ENCODE peak calls at places on chromosomes 3 and 15, in nine cellular contexts. T is aorta; W is fibroblast of lung; B is Karpas-422; Q is adipocyte; E is naive thymus-derived CD4-positive, alpha-beta T cell; A is WERI-Rb-1; R is cardiac fibroblast; L is transverse colon. X is an unnamed sample.

GRCh38 chr3:151067158-151067557 is 18.3 kb upstream of the MED12L start:
- DNase-seq in T (no peak), W (no peak), B (peak), Q (no peak), E (no peak), A (no peak), R (no peak), L (no peak), X (no peak)

GRCh38 chr3:7874116-7874515 is 627.5 kb upstream of the LMCD1 start:
- DNase-seq in T (no peak), W (peak), B (no peak), Q (no peak), E (no peak), A (no peak), R (peak), L (no peak), X (no peak)

GRCh38 chr15:34753236-34753894 is 1.4 kb downstream of the GJD2 start:
- DNase-seq in T (peak), W (peak), B (no peak), Q (peak), E (no peak), A (no peak), R (peak), L (no peak), X (peak)

GRCh38 chr3:48980295-48980694 is 9.7 kb upstream of the P4HTM start:
- DNase-seq in T (no peak), W (no peak), B (no peak), Q (no peak), E (no peak), A (no peak), R (no peak), L (no peak), X (no peak)

GRCh38 chr3:175608351-175608750 is 749.2 kb downstream of the NAALADL2 start:
- DNase-seq in T (no peak), W (no peak), B (no peak), Q (no peak), E (no peak), A (no peak), R (no peak), L (no peak), X (no peak)

GRCh38 chr3:142940472-142940871 is 23.0 kb downstream of the PAQR9 start:
- DNase-seq in T (no peak), W (no peak), B (no peak), Q (no peak), E (no peak), A (no peak), R (no peak), L (no peak), X (no peak)

GRCh38 chr15:32029862-32030781 is at the start of gene CHRNA7:
- DNase-seq in T (peak), W (peak), B (no peak), Q (peak), E (no peak), A (peak), R (peak), L (peak), X (no peak)

GRCh38 chr3:171028025-171028778 is 1.7 kb upstream of the SLC2A2 start:
- DNase-seq in T (peak), W (peak), B (no peak), Q (peak), E (peak), A (peak), R (peak), L (peak), X (peak)

GRCh38 chr15:80856809-80857377 is 77.7 kb downstream of the CEMIP start:
- DNase-seq in T (peak), W (peak), B (no peak), Q (no peak), E (peak), A (no peak), R (no peak), L (peak), X (no peak)

GRCh38 chr3:188164248-188164687 is 10.3 kb downstream of the LPP start:
- DNase-seq in T (no peak), W (no peak), B (peak), Q (no peak), E (no peak), A (no peak), R (no peak), L (peak), X (no peak)

GRCh38 chr15:59444082-59444835 is 6.3 kb downstream of the FAM81A start:
- DNase-seq in T (no peak), W (no peak), B (no peak), Q (no peak), E (no peak), A (no peak), R (no peak), L (no peak), X (no peak)

GRCh38 chr15:59448871-59449270 is 10.9 kb downstream of the FAM81A start:
- DNase-seq in T (no peak), W (no peak), B (no peak), Q (no peak), E (no peak), A (no peak), R (no peak), L (no peak), X (no peak)

GRCh38 chr15:59447367-59447766 is 9.4 kb downstream of the FAM81A start:
- DNase-seq in T (no peak), W (no peak), B (no peak), Q (no peak), E (no peak), A (no peak), R (no peak), L (no peak), X (no peak)

GRCh38 chr15:59443341-59444081 is 5.5 kb downstream of the FAM81A start:
- DNase-seq in T (no peak), W (no peak), B (no peak), Q (no peak), E (no peak), A (no peak), R (no peak), L (no peak), X (no peak)

DNA sequence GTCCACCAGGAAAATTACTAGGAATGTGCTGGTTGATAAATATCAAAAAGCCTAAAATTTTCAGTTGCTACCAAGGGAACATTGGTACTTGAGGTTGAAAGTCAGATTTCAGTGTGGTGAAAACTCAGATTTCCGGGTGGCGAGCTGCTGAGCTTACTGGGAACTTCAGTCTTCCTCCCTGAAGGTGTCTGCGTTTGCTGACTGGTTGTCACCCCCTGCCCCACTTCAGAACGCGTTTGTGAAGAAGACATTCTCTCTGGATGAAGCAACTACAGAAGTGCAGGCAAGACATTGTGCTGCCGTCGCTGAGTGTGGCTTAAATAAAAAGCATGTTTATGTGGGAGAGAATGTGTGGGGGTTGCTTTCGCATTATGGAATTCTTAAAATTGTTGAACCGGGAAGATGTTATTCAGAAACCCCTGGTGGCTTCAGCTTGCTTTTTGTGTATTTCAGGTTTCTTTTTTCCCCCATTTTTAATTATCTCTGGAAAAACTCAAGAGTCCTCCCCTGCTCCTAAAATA is 7.1 kb downstream of the FAM81A start:
- DNase-seq in T (no peak), W (no peak), B (no peak), Q (peak), E (no peak), A (no peak), R (no peak), L (no peak), X (no peak)
- H3K4me3 ChIP-seq in T (no peak), W (no peak), B (no peak), Q (no peak), E (no peak), A (no peak), R (no peak), L (no peak), X (no peak)

DNA sequence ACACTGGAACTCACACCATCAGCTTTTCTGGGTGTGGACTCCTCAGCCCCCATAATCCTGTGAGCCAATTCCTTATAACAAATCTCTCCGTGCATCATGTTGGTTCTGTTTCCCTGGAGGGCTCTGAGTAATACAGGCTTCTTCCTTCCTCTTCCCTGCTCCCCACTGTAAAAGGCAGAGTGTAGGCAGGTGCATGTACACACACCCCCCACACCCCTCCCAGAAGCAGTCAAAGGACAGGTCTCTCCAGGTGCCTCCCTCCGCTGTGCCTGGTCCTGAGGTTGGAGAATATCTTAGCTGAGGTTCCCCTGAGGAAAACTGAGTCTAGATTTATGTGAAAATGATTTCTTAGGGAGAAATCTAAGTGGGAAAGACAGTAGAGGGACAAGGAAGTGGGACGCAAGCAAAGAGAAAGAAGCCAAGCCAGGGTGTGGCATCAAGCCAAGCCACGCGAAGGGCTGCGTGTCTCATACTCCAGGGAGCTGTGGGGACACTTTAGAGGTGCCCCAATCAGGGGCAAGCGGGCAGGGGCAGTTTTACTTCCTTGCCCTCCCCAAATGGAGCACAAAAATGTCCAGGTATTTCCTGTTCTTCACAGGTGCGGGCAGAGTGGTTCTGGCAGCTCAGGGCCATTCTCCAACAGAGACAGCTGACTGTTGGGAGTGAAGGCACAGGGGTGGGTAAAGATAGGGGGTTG is 86.6 kb downstream of the HMG20A start:
- DNase-seq in T (peak), W (peak), B (no peak), Q (no peak), E (no peak), A (no peak), R (peak), L (peak), X (no peak)
- H3K4me3 ChIP-seq in T (no peak), W (no peak), B (no peak), Q (no peak), E (no peak), A (no peak), R (peak), L (no peak), X (no peak)

GRCh38 chr15:100171411-100171810 is 170.4 kb downstream of the ADAMTS17 start:
- DNase-seq in T (no peak), W (no peak), B (no peak), Q (no peak), E (no peak), A (no peak), R (no peak), L (no peak), X (no peak)

GRCh38 chr15:100170280-100170654 is 171.5 kb downstream of the ADAMTS17 start:
- DNase-seq in T (no peak), W (no peak), B (no peak), Q (no peak), E (no peak), A (no peak), R (no peak), L (no peak), X (no peak)

GRCh38 chr15:100170673-100171210 is 171.0 kb downstream of the ADAMTS17 start:
- DNase-seq in T (no peak), W (no peak), B (no peak), Q (no peak), E (no peak), A (no peak), R (no peak), L (no peak), X (no peak)

GRCh38 chr15:100168787-100169186 is 173.0 kb downstream of the ADAMTS17 start:
- DNase-seq in T (no peak), W (no peak), B (no peak), Q (no peak), E (no peak), A (no peak), R (no peak), L (no peak), X (no peak)

DNA sequence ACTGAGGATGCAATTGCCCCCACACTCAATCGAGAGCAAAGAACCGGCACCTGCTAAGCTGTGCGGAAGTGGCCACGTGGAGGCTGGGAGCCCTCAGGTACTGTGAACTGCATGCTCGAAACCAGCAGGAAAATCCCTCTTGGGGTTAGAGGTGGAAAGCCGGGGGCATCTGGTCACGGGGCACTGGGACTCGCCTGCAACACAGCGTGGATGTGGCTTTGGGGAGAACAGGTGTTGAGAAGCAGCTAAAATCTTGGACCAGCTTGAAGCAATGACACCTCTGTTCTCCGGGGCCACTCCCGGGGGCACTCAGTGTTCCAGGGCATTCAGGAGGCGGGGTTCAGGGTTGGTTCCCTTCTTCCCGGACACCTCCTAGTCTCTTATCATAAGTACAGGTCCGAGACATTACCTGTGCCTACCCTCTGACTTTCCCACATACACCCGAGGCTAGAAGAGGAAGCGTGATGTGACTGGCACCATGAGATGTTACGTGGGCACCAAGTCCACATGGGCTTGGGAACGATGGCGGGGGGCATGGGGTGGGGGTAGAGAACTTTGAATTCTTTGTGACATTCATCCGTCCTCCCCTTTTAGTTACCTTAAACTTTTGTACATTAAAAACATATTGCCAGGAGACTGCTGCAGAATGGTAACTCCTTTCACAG is 172.0 kb downstream of the ADAMTS17 start:
- DNase-seq in T (no peak), W (no peak), B (no peak), Q (no peak), E (no peak), A (no peak), R (no peak), L (no peak), X (no peak)
- H3K4me3 ChIP-seq in T (no peak), W (no peak), B (no peak), Q (no peak), E (no peak), A (no peak), R (no peak), L (no peak), X (no peak)

GRCh38 chr15:53416219-53416940 is 343.1 kb downstream of the WDR72 start:
- DNase-seq in T (no peak), W (no peak), B (no peak), Q (no peak), E (no peak), A (no peak), R (no peak), L (no peak), X (no peak)
- H3K4me3 ChIP-seq in T (no peak), W (no peak), B (no peak), Q (no peak), E (no peak), A (no peak), R (no peak), L (no peak), X (no peak)

DNA sequence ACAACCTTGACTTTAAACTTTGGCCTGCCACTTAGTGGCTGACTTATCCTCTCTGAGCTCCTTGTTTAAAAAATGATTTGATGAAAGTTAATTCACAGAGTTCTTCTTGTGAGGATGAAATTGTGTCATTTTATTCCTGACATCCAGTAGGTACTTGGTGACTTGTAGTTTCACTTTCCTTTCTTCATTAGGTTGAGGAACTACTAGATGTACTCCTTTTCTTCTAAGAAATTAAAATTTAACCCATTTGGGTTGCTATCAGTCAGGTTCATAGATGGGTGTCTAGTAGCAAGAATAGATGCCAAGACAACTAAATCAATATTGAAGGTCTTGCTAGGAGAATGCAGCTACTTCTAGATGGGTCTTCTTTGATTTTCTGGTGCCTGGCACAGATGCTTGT is 5.2 kb downstream of the NR1D2 start:
- DNase-seq in T (no peak), W (no peak), B (no peak), Q (no peak), E (no peak), A (no peak), R (no peak), L (no peak), X (no peak)
- H3K4me3 ChIP-seq in T (no peak), W (no peak), B (no peak), Q (no peak), E (no peak), A (no peak), R (no peak), L (no peak), X (no peak)

X was measured in HFF-Myc.